ENCODE peak calls at places on chromosomes 5 and 9, in four cellular contexts. T is K562, F is HepG2, L is GM12878. M is an unnamed sample.

GRCh38 chr5:36875051-36875788 is 1.3 kb upstream of the NIPBL start:
- DNase-seq in L (no peak), F (peak), T (peak), M (peak)

GRCh38 chr5:38753776-38754175 is 92.0 kb upstream of the OSMR start:
- DNase-seq in T (no peak), F (no peak), L (no peak), M (no peak)

GRCh38 chr5:124806026-124806856 is 59.8 kb upstream of the ZNF608 start:
- DNase-seq in L (no peak), T (peak), F (peak), M (peak)

GRCh38 chr9:129069825-129070473 is 11.0 kb upstream of the DOLPP1 start:
- DNase-seq in T (no peak), L (no peak), F (no peak), M (no peak)

GRCh38 chr5:68659876-68660275 is 433.9 kb upstream of the SLC30A5 start:
- DNase-seq in T (no peak), L (no peak), F (no peak), M (no peak)

GRCh38 chr5:37739817-37740261 is 100.0 kb downstream of the GDNF start:
- DNase-seq in F (no peak), L (no peak), T (no peak), M (no peak)

GRCh38 chr5:106113922-106114321 is 1556.8 kb downstream of the EFNA5 start:
- DNase-seq in F (no peak), L (no peak), T (no peak), M (no peak)

GRCh38 chr9:126228111-126228778 is 98.4 kb upstream of the MVB12B start:
- DNase-seq in F (no peak), T (no peak), L (no peak), M (no peak)

GRCh38 chr9:107174441-107174840 is 108.6 kb upstream of the RAD23B start:
- DNase-seq in T (no peak), F (no peak), L (no peak), M (no peak)

GRCh38 chr5:149338364-149338763 is 6.9 kb upstream of the GRPEL2 start:
- DNase-seq in F (peak), T (no peak), L (no peak), M (no peak)

GRCh38 chr9:88418025-88418424 is 29.8 kb downstream of the SPIN1 start:
- DNase-seq in F (no peak), L (no peak), T (no peak), M (no peak)

GRCh38 chr5:59416441-59416840 is 477.1 kb downstream of the PDE4D start:
- DNase-seq in T (no peak), F (peak), L (no peak), M (no peak)

GRCh38 chr5:166286832-166287231 is 2004.6 kb upstream of the WWC1 start:
- DNase-seq in L (no peak), T (no peak), F (no peak), M (no peak)

GRCh38 chr9:98365227-98365669 is 109.8 kb upstream of the TBC1D2 start:
- DNase-seq in F (peak), L (no peak), T (peak), M (peak)

GRCh38 chr5:107389130-107389553 is 281.6 kb downstream of the EFNA5 start:
- DNase-seq in F (no peak), L (peak), T (no peak), M (no peak)

GRCh38 chr5:174317261-174317894 is 271.9 kb downstream of the NSG2 start:
- DNase-seq in F (peak), L (no peak), T (peak), M (peak)

GRCh38 chr5:170644501-170644900 is 139.0 kb upstream of the GABRP start:
- DNase-seq in L (no peak), T (no peak), F (no peak), M (no peak)

GRCh38 chr5:97903742-97904141 is 720.7 kb upstream of the RIOK2 start:
- DNase-seq in T (no peak), F (no peak), L (no peak), M (no peak)

GRCh38 chr5:139647406-139648204 is 544 bp upstream of the CXXC5 start:
- DNase-seq in L (no peak), T (no peak), F (no peak), M (peak)

GRCh38 chr9:98484218-98484617 is 224.5 kb downstream of the GABBR2 start:
- DNase-seq in L (no peak), F (no peak), T (no peak), M (no peak)

GRCh38 chr5:111680737-111681413 is 76.1 kb downstream of the NREP start:
- DNase-seq in T (no peak), F (peak), L (no peak), M (no peak)

GRCh38 chr9:125521462-125522327 is 185.3 kb downstream of the MAPKAP1 start:
- DNase-seq in F (peak), L (no peak), T (no peak), M (no peak)

GRCh38 chr9:4196376-4196775 is 103.5 kb downstream of the GLIS3 start:
- DNase-seq in L (no peak), T (no peak), F (no peak), M (no peak)

GRCh38 chr9:87226896-87227295 is 270.8 kb upstream of the DAPK1 start:
- DNase-seq in F (no peak), L (no peak), T (no peak), M (no peak)

GRCh38 chr9:94692601-94693000 is 33.9 kb upstream of the AOPEP start:
- DNase-seq in L (no peak), F (peak), T (no peak), M (no peak)

GRCh38 chr5:55533806-55534435 is 843 bp downstream of the PLPP1 start:
- DNase-seq in L (peak), F (peak), T (no peak), M (no peak)

GRCh38 chr5:157266286-157267007 is 524 bp downstream of the CYFIP2 start:
- DNase-seq in L (no peak), T (no peak), F (no peak), M (peak)

GRCh38 chr5:90344693-90345092 is 64.9 kb downstream of the CETN3 start:
- DNase-seq in T (no peak), F (no peak), L (no peak), M (no peak)

GRCh38 chr5:115859378-115859777 is 17.6 kb downstream of the AP3S1 start:
- DNase-seq in F (no peak), L (no peak), T (no peak), M (no peak)

GRCh38 chr9:97046228-97046627 is 7.3 kb upstream of the CTSV start:
- DNase-seq in L (no peak), F (peak), T (no peak), M (peak)

GRCh38 chr5:98771389-98772109 is 1.9 kb upstream of the RGMB start:
- DNase-seq in L (peak), F (peak), T (peak), M (peak)

GRCh38 chr9:93814561-93814960 is 140.6 kb downstream of the BARX1 start:
- DNase-seq in L (no peak), F (no peak), T (no peak), M (no peak)

GRCh38 chr9:99076483-99077171 is 28.3 kb upstream of the TGFBR1 start:
- DNase-seq in L (no peak), F (no peak), T (peak), M (no peak)

GRCh38 chr9:123483191-123483803 is 127.3 kb downstream of the CRB2 start:
- DNase-seq in L (no peak), T (no peak), F (no peak), M (no peak)
- TF ChIP-seq ATF2 in L (no peak), T (no peak), F (no peak), M (no peak)

GRCh38 chr5:72460413-72460812 is 46.8 kb downstream of the ZNF366 start:
- DNase-seq in L (no peak), T (no peak), F (no peak), M (no peak)

GRCh38 chr5:72459913-72460312 is 47.3 kb downstream of the ZNF366 start:
- DNase-seq in F (no peak), L (no peak), T (no peak), M (no peak)

GRCh38 chr5:72457491-72457890 is 49.7 kb downstream of the ZNF366 start:
- DNase-seq in L (no peak), F (no peak), T (no peak), M (no peak)

GRCh38 chr5:72458407-72458806 is 48.8 kb downstream of the ZNF366 start:
- DNase-seq in T (no peak), L (no peak), F (no peak), M (no peak)

GRCh38 chr5:72459089-72459661 is 48.0 kb downstream of the ZNF366 start:
- DNase-seq in F (no peak), T (no peak), L (peak), M (no peak)
- TF ChIP-seq ETV6 in F (no peak), T (no peak), L (no peak), M (no peak)

DNA sequence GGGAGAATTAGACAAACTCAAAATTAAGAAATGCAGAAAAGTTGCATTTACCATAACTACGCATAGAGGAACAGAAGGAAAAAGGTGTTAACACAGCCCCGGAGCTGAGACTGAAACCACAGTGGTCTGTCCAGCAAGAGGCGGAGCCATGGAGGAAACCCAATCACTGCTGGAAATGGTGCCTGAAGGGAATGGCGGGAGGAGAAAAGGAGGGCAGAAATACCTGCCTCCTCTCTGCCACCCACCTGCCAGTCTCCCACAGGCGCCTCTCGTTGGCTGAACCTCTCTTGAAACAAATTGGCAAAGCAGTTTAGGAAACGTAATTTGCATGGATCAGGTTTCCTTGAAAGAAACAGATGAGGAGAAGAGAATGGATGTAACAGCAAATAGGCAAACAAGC is 9.7 kb upstream of the PRKACG start:
- DNase-seq in T (no peak), L (no peak), F (no peak), M (no peak)
- TF ChIP-seq ATF2 in T (no peak), L (no peak), F (no peak), M (no peak)

GRCh38 chr9:114302727-114303126 is 20.2 kb upstream of the ORM1 start:
- DNase-seq in T (no peak), L (no peak), F (no peak), M (no peak)

GRCh38 chr9:114299286-114300152 is 23.4 kb upstream of the ORM1 start:
- DNase-seq in F (no peak), L (no peak), T (no peak), M (no peak)

GRCh38 chr9:114300846-114301797 is 21.8 kb upstream of the ORM1 start:
- DNase-seq in L (no peak), F (no peak), T (no peak), M (no peak)

GRCh38 chr9:114301798-114302565 is 20.9 kb upstream of the ORM1 start:
- DNase-seq in L (no peak), F (no peak), T (no peak), M (no peak)

GRCh38 chr9:114300153-114300845 is 22.6 kb upstream of the ORM1 start:
- DNase-seq in F (no peak), L (no peak), T (no peak), M (no peak)
- TF ChIP-seq ETV6 in F (no peak), L (no peak), T (no peak), M (no peak)

GRCh38 chr5:176388003-176388340 is 426 bp downstream of the NOP16 start:
- DNase-seq in T (peak), F (peak), L (no peak), M (no peak)
- TF ChIP-seq ATF2 in T (no peak), F (no peak), L (no peak), M (no peak)

GRCh38 chr5:16615737-16616535 is 861 bp downstream of the RETREG1 start:
- DNase-seq in T (no peak), L (no peak), F (no peak), M (no peak)
- TF ChIP-seq ETV6 in T (no peak), L (no peak), F (no peak), M (no peak)